ENCODE peak calls at places on chromosome 15, in seven cellular contexts. J is cardiac muscle cell; Z is CD4-positive, alpha-beta memory T cell; I is breast epithelium; K is RWPE2; F is GM06990; C is trophoblast cell. P is an unnamed sample. For H3K27me3, the result is how much of the 10 kb centered on the place peaks cover.

GRCh38 chr15:100873029-100873677 is 6.5 kb upstream of the ALDH1A3 start:
- DNase-seq in J (peak), Z (peak), I (no peak), K (peak), F (peak), C (peak), P (peak)

GRCh38 chr15:89912145-89912673 is 543 bp downstream of the ARPIN start:
- DNase-seq in J (peak), Z (no peak), I (no peak), K (peak), F (no peak), C (no peak), P (no peak)

GRCh38 chr15:95325763-95326688 is 1004.5 kb upstream of the NR2F2 start:
- DNase-seq in J (peak), Z (no peak), I (no peak), K (no peak), F (no peak), C (no peak), P (no peak)

GRCh38 chr15:65869954-65870871 is 922 bp downstream of the RAB11A start:
- DNase-seq in J (peak), Z (peak), I (peak), K (peak), F (peak), C (peak), P (peak)

GRCh38 chr15:31397851-31398661 is 71.4 kb downstream of the KLF13 start:
- DNase-seq in J (no peak), Z (no peak), I (no peak), K (peak), F (no peak), C (no peak), P (peak)

GRCh38 chr15:46034755-46035154 is 399.9 kb downstream of the SQOR start:
- DNase-seq in J (no peak), Z (no peak), I (no peak), K (no peak), F (no peak), C (no peak), P (no peak)

GRCh38 chr15:40594429-40594836 is 384 bp downstream of the KNL1 start:
- DNase-seq in J (peak), Z (no peak), I (peak), K (peak), F (peak), C (peak), P (peak)

GRCh38 chr15:60255390-60255789 is 142.4 kb downstream of the ANXA2 start:
- DNase-seq in J (no peak), Z (no peak), I (no peak), K (no peak), F (peak), C (peak), P (no peak)

GRCh38 chr15:59160880-59161593 is 45.6 kb upstream of the LDHAL6B start:
- DNase-seq in J (peak), Z (no peak), I (no peak), K (peak), F (no peak), C (no peak), P (peak)

GRCh38 chr15:38010390-38010789 is 76.0 kb downstream of the TMCO5A start:
- DNase-seq in J (no peak), Z (no peak), I (no peak), K (no peak), F (no peak), C (no peak), P (peak)

GRCh38 chr15:90838544-90838943 is 29.8 kb upstream of the FURIN start:
- DNase-seq in J (no peak), Z (no peak), I (no peak), K (no peak), F (no peak), C (no peak), P (peak)

GRCh38 chr15:80202641-80203360 is 49.2 kb downstream of the CTXND1 start:
- DNase-seq in J (no peak), Z (no peak), I (no peak), K (no peak), F (no peak), C (no peak), P (no peak)

GRCh38 chr15:76439542-76439941 is 103.0 kb downstream of the ISL2 start:
- DNase-seq in J (no peak), Z (no peak), I (no peak), K (no peak), F (no peak), C (no peak), P (peak)

GRCh38 chr15:50181983-50182232 is at the start of gene SLC27A2:
- DNase-seq in J (peak), Z (no peak), I (no peak), K (no peak), F (no peak), C (no peak), P (peak)

GRCh38 chr15:88738796-88739195 is 64.4 kb upstream of the ACAN start:
- DNase-seq in J (no peak), Z (no peak), I (no peak), K (no peak), F (no peak), C (no peak), P (no peak)

GRCh38 chr15:58898150-58898680 is 35.3 kb downstream of the SLTM start:
- DNase-seq in J (no peak), Z (no peak), I (no peak), K (no peak), F (no peak), C (no peak), P (no peak)

DNA sequence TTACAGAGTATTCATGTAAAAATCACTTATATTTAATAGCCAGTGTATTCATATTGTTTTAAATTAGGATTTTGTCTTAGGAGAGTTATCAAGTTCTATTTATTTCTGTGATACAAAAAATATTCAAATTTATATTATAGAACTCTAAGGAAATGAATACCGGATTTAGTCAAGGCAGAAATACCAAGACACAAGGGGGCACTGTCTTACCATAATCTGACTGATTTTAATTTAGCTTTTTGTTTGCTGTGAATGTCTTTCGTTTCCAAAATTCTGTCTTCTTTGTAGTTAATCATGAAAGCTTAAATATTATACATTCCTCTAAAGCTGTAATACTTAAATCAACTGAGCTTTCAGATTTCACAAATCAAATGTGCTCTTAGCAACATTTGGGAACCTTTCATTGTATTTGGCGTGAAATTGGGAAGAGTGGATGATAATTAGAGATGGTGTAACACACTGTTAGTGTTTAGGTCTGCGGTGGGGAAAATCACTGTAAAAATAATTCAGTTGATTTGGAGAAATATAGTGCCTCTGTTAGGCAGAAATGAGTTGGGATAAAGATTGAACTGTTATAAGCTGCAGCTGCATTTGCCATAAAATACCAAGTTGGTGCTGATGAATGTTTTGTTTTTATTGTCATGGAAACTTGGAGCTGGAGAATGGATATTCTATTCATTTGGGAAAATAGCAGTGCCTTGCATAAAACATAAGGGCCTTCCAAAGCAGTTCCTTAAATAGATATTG is 228.1 kb downstream of the TCF12 start:
- DNase-seq in J (peak), Z (peak), I (no peak), K (no peak), F (peak), C (peak), P (peak)
- H3K4me3 ChIP-seq in J (no peak), Z (no peak), I (peak), K (no peak), F (no peak), C (no peak), P (no peak)

DNA sequence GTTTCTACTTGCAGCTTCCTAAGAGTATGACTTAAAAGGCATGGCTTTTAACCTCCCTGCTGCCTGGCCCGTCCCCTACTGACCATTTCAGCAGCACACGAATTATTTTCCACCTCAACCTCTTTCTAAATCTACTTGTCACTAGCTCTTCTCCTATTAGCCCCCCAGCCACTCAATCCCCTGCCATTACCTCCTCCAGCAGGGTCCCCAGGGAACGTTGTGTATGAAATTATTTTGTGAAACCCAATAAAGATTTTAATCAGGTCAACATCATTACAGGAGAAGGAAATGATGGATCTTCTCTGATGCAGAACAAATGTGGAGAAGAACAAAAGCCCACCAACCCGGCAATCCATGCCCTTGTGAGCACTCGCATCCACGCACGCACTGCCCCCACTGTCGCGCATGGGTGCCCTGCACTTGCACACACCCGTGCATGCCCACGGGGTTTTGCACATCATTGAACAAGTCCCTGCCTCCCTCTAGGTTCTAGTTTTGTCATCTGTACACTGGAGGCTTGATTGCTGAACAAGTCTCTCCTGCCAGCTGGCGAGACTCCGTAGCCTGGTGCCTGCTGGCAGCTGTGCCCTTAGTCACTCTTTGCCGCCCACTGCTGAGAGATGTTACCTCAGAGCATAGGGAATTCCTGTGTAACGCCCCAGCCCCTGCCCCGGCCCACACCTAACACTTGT is 51.6 kb downstream of the LINGO1 start:
- DNase-seq in J (no peak), Z (no peak), I (no peak), K (peak), F (no peak), C (no peak), P (no peak)
- H3K27me3 ChIP-seq in J (under half), Z (under half), I (under half), K (under half), F (under half), C (under half), P (under half)

DNA sequence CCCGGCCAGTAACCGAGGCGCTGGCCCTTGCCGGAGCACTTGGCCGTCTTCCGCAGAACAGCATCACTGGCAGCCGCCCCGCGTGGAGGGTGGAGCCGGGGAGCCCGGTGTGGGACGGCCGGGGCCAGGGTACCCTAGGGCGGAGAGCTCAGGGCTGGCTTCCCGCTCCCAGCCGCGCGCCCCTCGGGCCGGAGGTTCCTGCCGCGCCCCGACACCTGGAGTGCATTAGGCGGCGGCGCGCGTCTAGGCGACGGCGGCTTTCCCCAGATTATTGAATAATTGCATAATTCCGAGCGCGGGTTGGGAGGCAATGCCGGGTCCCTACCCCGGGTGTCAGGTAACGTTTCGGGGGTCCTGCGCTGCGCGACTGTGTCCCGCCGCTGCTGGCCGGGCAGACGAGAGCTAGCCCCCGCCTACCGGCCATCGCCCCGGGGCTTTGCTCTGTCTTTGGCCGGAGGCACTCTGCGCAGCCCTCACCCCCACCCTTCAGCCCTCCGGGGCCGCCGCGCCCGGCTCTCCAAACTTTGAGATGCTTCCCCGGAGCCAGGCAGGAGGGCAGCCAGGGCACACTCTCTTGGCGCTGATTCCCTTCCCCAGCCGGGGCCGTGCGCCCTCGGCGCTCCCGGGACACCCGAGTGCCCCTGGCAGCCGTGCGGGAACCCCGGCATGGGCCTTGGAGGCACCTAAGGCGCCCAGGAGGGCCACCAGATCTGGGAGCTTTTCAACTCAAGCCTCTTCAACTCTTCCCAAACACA is 749 bp downstream of the ITGA11 start:
- DNase-seq in J (peak), Z (no peak), I (no peak), K (peak), F (no peak), C (no peak), P (peak)
- H3K4me3 ChIP-seq in J (peak), Z (no peak), I (peak), K (peak), F (no peak), C (peak), P (peak)

GRCh38 chr15:51263726-51264125 is 74.7 kb downstream of the CYP19A1 start:
- DNase-seq in J (no peak), Z (no peak), I (no peak), K (no peak), F (no peak), C (no peak), P (no peak)
- H3K27me3 ChIP-seq in J (under half), Z (under half), I (under half), K (under half), F (under half), C (under half), P (under half)

GRCh38 chr15:69090197-69090948 is 70.1 kb upstream of the GLCE start:
- DNase-seq in J (peak), Z (no peak), I (no peak), K (no peak), F (no peak), C (no peak), P (peak)
- H3K4me3 ChIP-seq in J (no peak), Z (no peak), I (no peak), K (no peak), F (no peak), C (no peak), P (no peak)

DNA sequence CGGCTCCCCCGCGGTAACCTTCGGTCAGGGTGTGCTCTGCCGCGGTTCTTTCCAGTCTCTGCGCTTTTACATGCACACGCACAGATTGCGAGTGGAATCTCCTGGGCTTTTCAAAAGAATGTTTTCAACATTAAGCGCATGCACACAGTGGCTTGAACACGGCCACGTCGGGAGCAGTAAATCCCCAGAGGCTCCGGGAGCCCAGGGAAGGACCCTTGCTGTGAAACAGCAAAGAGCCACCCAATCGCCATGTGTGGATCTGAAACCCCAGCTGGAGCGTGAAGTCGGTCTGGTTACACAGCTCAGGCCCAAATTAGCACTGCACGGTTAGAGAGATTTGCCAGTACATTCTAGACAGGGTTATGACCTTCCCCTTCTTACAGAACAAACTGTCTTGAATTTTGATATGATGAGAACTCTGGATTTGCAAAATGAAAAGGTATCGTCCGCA is 869 bp upstream of the RGMA start:
- DNase-seq in J (no peak), Z (no peak), I (no peak), K (no peak), F (peak), C (no peak), P (no peak)
- H3K27me3 ChIP-seq in J (half or more), Z (under half), I (under half), K (half or more), F (under half), C (under half), P (under half)

GRCh38 chr15:99250494-99251435 is 516 bp upstream of the LRRC28 start:
- DNase-seq in J (peak), Z (peak), I (peak), K (peak), F (peak), C (peak), P (peak)

GRCh38 chr15:99248000-99248727 is 1.2 kb downstream of the TTC23 start:
- DNase-seq in J (no peak), Z (no peak), I (no peak), K (no peak), F (no peak), C (no peak), P (no peak)

GRCh38 chr15:99249270-99249817 is at the start of gene TTC23:
- DNase-seq in J (peak), Z (no peak), I (no peak), K (no peak), F (no peak), C (peak), P (peak)

GRCh38 chr15:99251436-99251821 is at the start of gene LRRC28:
- DNase-seq in J (no peak), Z (no peak), I (no peak), K (no peak), F (no peak), C (no peak), P (no peak)

DNA sequence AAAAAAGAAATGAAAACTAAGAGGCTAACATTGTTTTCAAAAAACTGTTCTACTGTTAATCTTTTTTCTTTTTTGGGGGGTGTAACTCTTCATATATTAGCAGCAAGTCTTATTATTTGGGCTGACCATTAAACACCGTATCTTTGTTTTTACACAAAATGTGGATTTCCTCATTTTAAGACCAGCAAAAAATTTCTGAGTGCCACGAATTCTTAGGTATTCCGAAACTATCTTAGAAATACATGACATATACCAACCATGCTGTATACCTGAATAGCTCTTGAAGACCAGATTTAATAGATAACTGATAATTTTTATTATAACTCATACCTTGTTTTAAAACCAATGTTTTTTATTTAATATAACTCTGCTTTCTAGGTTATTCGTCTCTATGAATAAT is 620 bp upstream of the TTC23 start:
- DNase-seq in J (no peak), Z (no peak), I (no peak), K (no peak), F (no peak), C (no peak), P (no peak)
- H3K4me3 ChIP-seq in J (peak), Z (no peak), I (peak), K (peak), F (no peak), C (no peak), P (peak)

DNA sequence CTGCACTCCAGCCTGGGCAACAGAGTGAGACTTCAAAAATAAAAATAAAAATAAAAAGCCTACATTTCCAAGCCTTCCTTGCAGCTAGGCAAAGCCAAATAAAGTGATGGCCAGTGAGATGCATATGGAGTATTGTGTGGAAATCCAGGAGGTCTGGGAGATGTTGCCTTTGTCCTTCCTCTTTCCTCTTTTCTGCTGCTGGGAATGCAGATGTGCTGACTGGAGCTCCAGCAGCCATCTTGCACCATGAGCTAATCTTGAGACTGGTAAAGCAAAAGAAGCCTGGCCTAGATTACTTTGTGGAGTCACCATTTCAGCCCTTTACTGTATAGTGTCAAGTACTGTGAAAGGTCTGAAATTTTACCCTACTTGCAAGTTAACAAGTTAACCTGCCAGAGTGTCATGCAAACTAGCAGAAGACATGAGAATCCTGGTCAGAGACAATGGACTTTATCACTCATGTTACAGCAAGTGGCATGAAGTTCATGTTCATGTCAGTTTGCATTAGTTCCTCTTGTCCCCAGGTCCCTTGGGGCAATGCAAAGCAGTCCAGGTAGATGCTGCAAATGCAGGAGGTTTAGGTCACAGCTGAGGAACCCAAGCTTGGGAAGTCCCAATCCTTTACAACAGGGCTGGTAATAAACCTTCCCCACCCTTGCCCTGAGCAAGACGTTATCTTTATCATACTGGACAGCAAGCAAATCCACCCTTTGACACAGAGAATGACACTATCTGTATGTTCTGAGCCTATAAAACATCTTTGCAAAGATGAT is 103.1 kb downstream of the TLE3 start:
- DNase-seq in J (no peak), Z (no peak), I (no peak), K (no peak), F (peak), C (peak), P (no peak)
- H3K27me3 ChIP-seq in J (under half), Z (under half), I (under half), K (under half), F (under half), C (under half), P (under half)

GRCh38 chr15:36484038-36484778 is 95.2 kb upstream of the CDIN1 start:
- DNase-seq in J (no peak), Z (no peak), I (no peak), K (no peak), F (no peak), C (no peak), P (no peak)
- H3K4me3 ChIP-seq in J (no peak), Z (no peak), I (no peak), K (no peak), F (no peak), C (no peak), P (no peak)